ENCODE peak calls at places on chromosome 21, in four cellular contexts. K is spleen, V is osteoblast, B is neural progenitor cell. O is an unnamed sample.

GRCh38 chr21:29256125-29256895 is 42.4 kb upstream of the BACH1 start:
- DNase-seq in K (no peak), V (no peak), B (no peak), O (no peak)

GRCh38 chr21:35827004-35827403 is 233.3 kb downstream of the SETD4 start:
- DNase-seq in K (no peak), V (no peak), B (no peak), O (no peak)

GRCh38 chr21:43908167-43908566 is 43.1 kb downstream of the AGPAT3 start:
- DNase-seq in K (no peak), V (peak; percentile 77), B (no peak), O (no peak)

GRCh38 chr21:34933609-34934345 is 115.3 kb downstream of the RUNX1 start:
- DNase-seq in K (peak; percentile 67), V (no peak), B (no peak), O (peak; percentile 23)

GRCh38 chr21:33264561-33264960 is 1.6 kb upstream of the IL10RB start:
- DNase-seq in K (no peak), V (no peak), B (no peak), O (no peak)

GRCh38 chr21:44285547-44285992 is at the start of gene AIRE:
- DNase-seq in K (peak; percentile 69), V (peak; percentile 95), B (peak; percentile 40), O (no peak)

GRCh38 chr21:31326478-31327247 is 17.4 kb downstream of the TIAM1 start:
- DNase-seq in K (no peak), V (peak; percentile 83), B (no peak), O (no peak)

GRCh38 chr21:27649323-27649722 is 682.4 kb upstream of the ADAMTS5 start:
- DNase-seq in K (no peak), V (peak; percentile 77), B (no peak), O (no peak)

GRCh38 chr21:24302400-24302799 is 1304.9 kb downstream of the MRPL39 start:
- DNase-seq in K (no peak), V (no peak), B (no peak), O (no peak)

GRCh38 chr21:43025636-43026180 is 49.9 kb downstream of the CBS start:
- DNase-seq in K (peak; percentile 24), V (no peak), B (peak; percentile 40), O (no peak)

GRCh38 chr21:38323721-38324591 is 67.2 kb downstream of the KCNJ15 start:
- DNase-seq in K (no peak), V (peak; percentile 86), B (peak; percentile 6), O (no peak)

GRCh38 chr21:32392299-32392879 is 423 bp downstream of the URB1 start:
- DNase-seq in K (no peak), V (peak; percentile 68), B (peak; percentile 23), O (no peak)

GRCh38 chr21:46118305-46118870 is 20.5 kb downstream of the COL6A2 start:
- DNase-seq in K (peak; percentile 65), V (peak; percentile 86), B (no peak), O (no peak)

GRCh38 chr21:46117586-46118304 is 19.8 kb downstream of the COL6A2 start:
- DNase-seq in K (peak; percentile 66), V (peak; percentile 80), B (no peak), O (no peak)

GRCh38 chr21:46120301-46121285 is 22.7 kb downstream of the COL6A2 start:
- DNase-seq in K (peak; percentile 60), V (peak; percentile 76), B (no peak), O (no peak)

GRCh38 chr21:46119565-46120271 is 21.8 kb downstream of the COL6A2 start:
- DNase-seq in K (peak; percentile 50), V (peak; percentile 76), B (no peak), O (no peak)

DNA sequence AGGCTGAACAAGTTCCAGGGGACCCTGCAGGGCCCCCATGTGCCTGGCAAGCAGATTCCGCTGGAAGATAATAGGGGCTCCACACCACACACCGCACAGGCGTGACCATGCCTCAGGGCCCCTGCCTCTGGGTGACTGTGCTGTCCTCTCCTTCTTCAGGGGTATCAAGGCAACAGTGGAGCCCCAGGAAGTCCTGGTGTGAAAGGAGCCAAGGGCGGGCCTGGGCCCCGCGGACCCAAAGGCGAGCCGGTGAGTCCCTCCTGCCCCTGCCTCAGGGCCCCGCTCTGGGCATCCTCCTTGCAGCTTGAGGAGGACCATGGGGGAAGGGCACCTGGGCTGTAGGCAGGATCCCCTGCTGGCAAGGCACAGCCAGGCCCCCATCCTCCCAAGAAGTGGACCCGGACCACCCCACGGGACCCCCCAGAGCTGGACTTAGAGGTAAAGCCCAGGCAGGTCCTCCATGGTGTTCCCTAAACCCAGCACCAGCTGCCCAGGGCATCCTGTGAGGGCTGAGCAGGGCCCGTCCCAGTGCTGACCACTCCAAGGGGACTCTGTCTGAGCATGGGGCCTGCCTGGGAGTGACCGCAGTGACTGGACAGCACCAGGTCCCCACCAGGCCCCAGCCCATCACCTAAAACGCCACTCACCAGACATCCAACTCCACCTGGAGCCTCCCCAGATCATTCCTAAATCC is 21.1 kb downstream of the COL6A2 start:
- DNase-seq in K (peak; percentile 59), V (peak; percentile 56), B (no peak), O (no peak)
- H3K4me3 ChIP-seq in K (no peak overlapping the region), V (no peak overlapping the region), B (no peak overlapping the region), O (no peak overlapping the region)

DNA sequence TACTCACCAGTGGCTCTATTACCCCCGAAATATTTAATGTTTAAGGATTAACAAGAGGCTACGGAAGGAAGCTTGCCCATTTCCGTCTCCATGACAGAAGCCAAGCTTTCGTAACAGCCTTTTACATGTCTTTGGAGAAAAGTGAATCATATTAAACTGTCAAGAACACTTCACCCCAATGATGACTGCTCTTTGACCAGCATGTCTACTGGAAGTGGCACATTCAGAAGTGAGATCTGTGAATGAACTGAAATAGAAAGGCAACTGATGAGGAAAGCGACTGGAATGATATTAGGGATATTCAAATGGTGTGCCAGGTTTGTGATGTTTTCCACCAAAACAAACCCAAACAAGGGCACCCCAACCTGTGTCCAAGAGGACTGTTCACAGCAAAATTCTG is 8.5 kb upstream of the PRDM15 start:
- DNase-seq in K (no peak), V (no peak), B (no peak), O (no peak)
- H3K27ac ChIP-seq in K (no peak overlapping the region), V (no peak overlapping the region), B (no peak overlapping the region), O (no peak overlapping the region)

GRCh38 chr21:41112740-41113692 is 54.9 kb upstream of the BACE2 start:
- DNase-seq in K (no peak), V (peak; percentile 80), B (peak; percentile 36), O (peak; percentile 13)
- H3K4me3 ChIP-seq in K (no peak overlapping the region), V (peak overlapping the region; percentile 71), B (no peak overlapping the region), O (peak overlapping the region; percentile 57)

DNA sequence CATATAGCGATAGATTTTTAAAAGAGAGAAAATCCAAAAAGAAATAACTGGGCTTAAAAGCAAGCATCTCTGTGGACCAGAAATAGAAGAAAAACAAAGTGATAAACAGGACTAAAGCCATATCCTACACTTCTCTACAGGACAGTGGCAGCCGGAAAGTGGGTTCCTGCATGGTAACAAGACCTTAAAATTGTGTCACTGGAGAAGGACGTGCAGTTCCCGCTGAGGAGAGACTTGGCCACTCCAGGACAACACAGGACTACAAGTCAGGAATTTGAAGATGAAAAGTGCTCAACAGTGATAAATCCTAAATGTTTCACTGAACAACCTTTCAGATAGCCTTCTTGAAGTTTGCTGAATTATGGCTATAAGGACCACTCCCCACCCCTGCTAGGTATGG is 1.9 kb upstream of the HLCS start:
- DNase-seq in K (no peak), V (no peak), B (no peak), O (no peak)
- H3K27ac ChIP-seq in K (no peak overlapping the region), V (no peak overlapping the region), B (no peak overlapping the region), O (no peak overlapping the region)

GRCh38 chr21:19853709-19854575 is 1144.3 kb upstream of the NCAM2 start:
- DNase-seq in K (peak; percentile 51), V (no peak), B (no peak), O (no peak)
- H3K4me3 ChIP-seq in K (no peak overlapping the region), V (no peak overlapping the region), B (no peak overlapping the region), O (no peak overlapping the region)

GRCh38 chr21:14557413-14557812 is 11.3 kb upstream of the SAMSN1 start:
- DNase-seq in K (no peak), V (peak; percentile 37), B (no peak), O (no peak)

GRCh38 chr21:14559144-14559543 is 13.0 kb upstream of the SAMSN1 start:
- DNase-seq in K (no peak), V (no peak), B (no peak), O (no peak)

GRCh38 chr21:14562959-14563358 is 16.8 kb upstream of the SAMSN1 start:
- DNase-seq in K (no peak), V (no peak), B (no peak), O (no peak)

GRCh38 chr21:14560555-14560954 is 14.4 kb upstream of the SAMSN1 start:
- DNase-seq in K (no peak), V (no peak), B (no peak), O (no peak)

GRCh38 chr21:14560139-14560538 is 14.0 kb upstream of the SAMSN1 start:
- DNase-seq in K (no peak), V (no peak), B (no peak), O (no peak)
- H3K27ac ChIP-seq in K (no peak overlapping the region), V (no peak overlapping the region), B (no peak overlapping the region), O (no peak overlapping the region)